ENCODE peak calls at places on chromosomes 4 and X, in six cellular contexts. J is IMR-90, C is aorta, X is pancreas, A is small intestine, F is GM23338. Y is an unnamed sample. For H3K27me3 and H3K4me1, the result is how much of the 10 kb centered on the place peaks cover.

GRCh38 chr4:140357868-140358267 is 15.6 kb upstream of the SCOC start:
- DNase-seq in J (no peak), C (no peak), X (no peak), A (peak), F (no peak), Y (no peak)

GRCh38 chrX:111728096-111728495 is 47.1 kb downstream of the ALG13 start:
- DNase-seq in J (peak), C (no peak), X (no peak), A (no peak), F (no peak), Y (no peak)

GRCh38 chrX:103211012-103211715 is 3.7 kb upstream of the BEX4 start:
- DNase-seq in J (peak), C (peak), X (peak), A (peak), F (peak), Y (peak)

GRCh38 chrX:15349046-15349445 is 13.7 kb upstream of the PIGA start:
- DNase-seq in J (peak), C (no peak), X (peak), A (peak), F (peak), Y (no peak)

GRCh38 chr4:83075696-83076095 is 38.8 kb downstream of the PLAC8 start:
- DNase-seq in J (peak), C (no peak), X (no peak), A (no peak), F (no peak), Y (no peak)

GRCh38 chrX:129478516-129478915 is 44.8 kb downstream of the SMARCA1 start:
- DNase-seq in J (peak), C (no peak), X (no peak), A (no peak), F (no peak), Y (no peak)

GRCh38 chrX:47458528-47458927 is 24.5 kb downstream of the ZNF41 start:
- DNase-seq in J (no peak), C (no peak), X (no peak), A (peak), F (no peak), Y (no peak)

GRCh38 chrX:95076449-95076848 is 1402.4 kb downstream of the FAM133A start:
- DNase-seq in J (peak), C (no peak), X (no peak), A (no peak), F (peak), Y (no peak)

GRCh38 chrX:129759576-129760061 is 20.1 kb upstream of the SASH3 start:
- DNase-seq in J (peak), C (peak), X (no peak), A (peak), F (peak), Y (peak)

GRCh38 chrX:107483976-107484726 is 34.7 kb downstream of the FRMPD3 start:
- DNase-seq in J (no peak), C (peak), X (no peak), A (no peak), F (peak), Y (peak)

GRCh38 chr4:4762909-4763814 is 96.3 kb upstream of the MSX1 start:
- DNase-seq in J (peak), C (no peak), X (no peak), A (no peak), F (peak), Y (no peak)

GRCh38 chrX:153966283-153966688 is 5.3 kb downstream of the HCFC1 start:
- DNase-seq in J (no peak), C (peak), X (peak), A (no peak), F (no peak), Y (no peak)

GRCh38 chr4:82555279-82555678 is 6.5 kb downstream of the TMEM150C start:
- DNase-seq in J (no peak), C (no peak), X (no peak), A (no peak), F (peak), Y (no peak)

GRCh38 chr4:40844261-40844660 is 94.5 kb downstream of the NSUN7 start:
- DNase-seq in J (no peak), C (no peak), X (no peak), A (no peak), F (no peak), Y (no peak)

GRCh38 chr4:42855779-42856178 is 36.7 kb upstream of the GRXCR1 start:
- DNase-seq in J (no peak), C (no peak), X (no peak), A (no peak), F (no peak), Y (no peak)

GRCh38 chrX:119145241-119145653 is 17.6 kb upstream of the KIAA1210 start:
- DNase-seq in J (no peak), C (no peak), X (no peak), A (peak), F (peak), Y (no peak)

GRCh38 chr4:116872308-116872707 is 213.1 kb downstream of the TRAM1L1 start:
- DNase-seq in J (no peak), C (no peak), X (no peak), A (no peak), F (no peak), Y (no peak)

GRCh38 chr4:161573836-161574235 is 590.0 kb downstream of the FSTL5 start:
- DNase-seq in J (no peak), C (no peak), X (no peak), A (no peak), F (no peak), Y (no peak)

GRCh38 chr4:102165584-102165983 is 179.7 kb downstream of the SLC39A8 start:
- DNase-seq in J (no peak), C (no peak), X (no peak), A (no peak), F (peak), Y (no peak)

GRCh38 chr4:77010841-77011354 is 61.3 kb downstream of the SEPTIN11 start:
- DNase-seq in J (peak), C (no peak), X (no peak), A (no peak), F (no peak), Y (no peak)

GRCh38 chrX:51148848-51149247 is 183.8 kb upstream of the NUDT10 start:
- DNase-seq in J (no peak), C (no peak), X (no peak), A (no peak), F (peak), Y (peak)

GRCh38 chrX:16579517-16579916 is 70.4 kb upstream of the S100G start:
- DNase-seq in J (no peak), C (no peak), X (no peak), A (peak), F (no peak), Y (no peak)

GRCh38 chrX:16573781-16574180 is 76.2 kb upstream of the S100G start:
- DNase-seq in J (peak), C (no peak), X (no peak), A (no peak), F (no peak), Y (no peak)

GRCh38 chrX:16578218-16578617 is 71.7 kb upstream of the S100G start:
- DNase-seq in J (peak), C (no peak), X (no peak), A (no peak), F (peak), Y (no peak)

GRCh38 chrX:16577483-16578029 is 72.4 kb upstream of the S100G start:
- DNase-seq in J (no peak), C (no peak), X (no peak), A (no peak), F (peak), Y (no peak)
- H3K27me3 ChIP-seq in J (under half), C (under half), X (under half), A (under half), F (under half), Y (under half)

GRCh38 chr4:48129307-48130014 is 4.6 kb downstream of the TXK start:
- DNase-seq in J (no peak), C (no peak), X (no peak), A (peak), F (peak), Y (peak)

GRCh38 chr4:48126621-48127020 is 7.4 kb downstream of the TXK start:
- DNase-seq in J (no peak), C (no peak), X (no peak), A (no peak), F (no peak), Y (no peak)

GRCh38 chr4:48127882-48128394 is 6.1 kb downstream of the TXK start:
- DNase-seq in J (peak), C (peak), X (peak), A (peak), F (peak), Y (peak)

GRCh38 chr4:48124870-48125269 is 9.2 kb downstream of the TXK start:
- DNase-seq in J (no peak), C (no peak), X (no peak), A (no peak), F (no peak), Y (no peak)

DNA sequence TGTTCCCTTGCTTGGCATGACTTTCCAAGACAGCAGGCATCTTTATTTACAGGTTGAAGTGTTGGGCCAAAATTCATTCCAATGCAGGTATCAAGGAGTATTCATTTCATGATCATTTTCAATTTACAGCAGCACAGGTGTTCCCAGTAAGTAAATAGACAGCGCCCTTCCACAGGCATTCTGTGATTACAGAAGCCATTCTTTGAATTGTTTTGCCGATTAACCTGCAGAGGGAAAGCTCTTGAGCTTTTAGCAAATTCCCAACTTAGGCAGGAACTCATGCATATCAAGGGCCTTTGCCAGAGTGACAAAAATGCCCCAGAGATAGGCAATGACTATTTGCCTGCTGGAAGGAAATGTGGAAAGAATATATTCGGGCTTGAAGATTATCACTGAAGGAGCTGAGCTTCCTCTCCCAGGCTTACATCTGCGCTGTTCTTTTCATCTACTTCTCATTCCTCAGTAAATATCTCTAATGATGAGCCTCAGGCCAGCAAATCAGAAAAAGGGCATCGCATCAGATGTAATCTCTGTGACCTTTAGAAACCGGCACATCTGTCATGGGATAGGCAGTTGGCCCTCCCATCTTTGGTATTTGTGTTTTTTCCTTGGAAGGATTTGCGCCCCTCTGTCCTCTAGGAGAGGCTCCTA is 6.7 kb downstream of the TXK start:
- DNase-seq in J (no peak), C (no peak), X (no peak), A (no peak), F (peak), Y (no peak)
- H3K4me1 ChIP-seq in J (under half), C (under half), X (under half), A (under half), F (under half), Y (under half)

DNA sequence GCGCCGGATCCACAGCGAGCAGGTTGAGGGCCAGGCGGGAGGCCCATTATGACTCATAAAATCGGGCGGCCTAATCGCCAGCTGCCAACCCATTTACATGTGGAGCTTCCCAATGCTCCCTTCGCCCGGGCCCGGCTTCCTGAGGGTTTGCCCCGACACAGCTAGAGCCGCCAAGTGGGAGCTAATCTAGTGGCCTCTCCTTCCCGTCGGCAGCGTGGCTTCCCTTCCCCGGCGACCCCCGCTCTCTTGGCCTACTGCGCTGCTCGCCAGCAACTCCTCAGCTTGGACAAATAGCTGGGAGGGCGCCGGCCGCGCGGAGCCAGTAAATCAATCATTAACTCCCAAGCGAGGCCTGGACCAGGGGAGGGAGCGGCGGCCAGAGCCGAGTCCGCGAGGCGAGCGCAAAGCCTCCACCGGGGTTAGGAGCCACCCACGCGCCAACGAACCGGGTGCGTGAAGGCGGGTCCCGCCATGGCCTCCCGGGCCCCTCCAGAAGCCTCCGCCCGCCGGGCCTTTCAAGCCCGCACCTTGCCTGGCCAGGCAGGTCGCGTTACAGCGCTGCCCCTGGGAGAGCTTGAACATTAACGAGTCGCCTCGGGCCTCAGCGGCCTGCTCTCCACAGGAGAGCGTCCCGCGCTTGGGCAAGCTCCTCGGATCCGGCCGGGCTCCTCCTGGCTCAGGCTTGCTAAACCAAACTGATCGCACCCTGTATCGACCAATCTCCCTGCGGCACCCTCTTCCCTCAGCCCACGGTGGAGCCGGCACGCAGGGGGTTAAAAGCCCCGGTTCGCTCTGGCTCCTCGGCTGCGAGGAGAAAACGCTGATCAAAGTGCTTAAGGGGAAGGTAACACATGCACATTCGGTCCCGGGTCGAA is 10.6 kb upstream of the BCOR start:
- DNase-seq in J (no peak), C (peak), X (peak), A (peak), F (peak), Y (peak)
- H3K4me3 ChIP-seq in J (peak), C (no peak), X (peak), A (peak), F (peak), Y (peak)

DNA sequence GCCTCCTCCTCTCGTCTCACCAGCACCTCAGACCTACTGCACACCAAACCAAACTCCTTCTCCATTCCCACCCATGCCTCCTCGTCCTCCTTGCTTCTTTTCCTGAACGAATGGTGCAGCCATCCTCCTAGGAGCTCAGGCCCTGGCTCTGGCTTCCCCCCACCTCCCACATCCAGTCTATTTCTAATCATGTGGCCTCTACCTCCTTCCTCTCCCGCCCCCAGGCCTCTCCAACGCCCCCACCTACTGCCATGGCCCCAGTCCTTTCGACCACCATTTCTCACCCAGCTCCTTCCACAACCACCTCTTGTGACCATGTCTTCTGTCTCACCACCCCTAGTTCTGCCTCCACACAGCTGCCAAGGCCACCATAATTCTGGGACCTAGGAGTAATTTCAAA is 127.1 kb downstream of the PJA1 start:
- DNase-seq in J (no peak), C (no peak), X (no peak), A (no peak), F (no peak), Y (no peak)
- H3K27me3 ChIP-seq in J (under half), C (under half), X (under half), A (under half), F (under half), Y (under half)

DNA sequence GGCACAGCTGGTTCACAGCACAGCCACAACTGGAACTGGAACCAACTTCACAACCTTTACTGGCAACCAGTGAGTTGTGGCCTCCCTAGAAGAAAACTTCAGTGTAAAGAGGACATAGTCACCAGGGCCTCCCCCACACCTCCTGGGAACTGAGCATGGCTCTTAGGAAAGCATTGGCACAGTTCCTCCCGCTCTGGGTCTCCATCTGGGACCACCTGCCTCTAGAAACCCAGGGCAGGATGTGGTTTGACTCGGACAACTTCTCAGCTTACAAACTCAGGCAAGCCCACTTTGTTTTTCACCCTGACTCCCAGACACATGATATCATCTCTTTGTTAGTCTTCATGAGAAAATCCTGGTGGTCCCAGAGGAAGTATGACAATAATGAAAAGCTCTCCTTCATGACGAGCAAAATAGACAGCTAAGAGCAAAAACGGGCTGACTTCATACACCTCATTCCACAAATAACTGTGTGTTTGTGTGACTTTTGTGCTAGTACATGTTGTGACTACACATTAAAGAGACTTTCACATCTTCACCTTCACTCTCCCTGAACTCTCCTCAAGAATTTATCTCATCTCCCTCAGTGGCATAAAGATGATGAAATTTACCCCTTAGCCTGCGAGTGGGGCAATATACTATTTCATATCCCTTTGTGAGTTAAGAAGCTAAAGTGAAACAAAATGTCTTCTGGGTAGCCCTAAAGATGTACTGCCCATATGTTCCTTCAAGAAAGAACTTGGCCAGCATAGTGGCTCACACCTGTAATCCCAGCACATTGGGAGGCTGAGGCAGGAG is 75.4 kb downstream of the SH3KBP1 start:
- DNase-seq in J (peak), C (no peak), X (no peak), A (no peak), F (no peak), Y (no peak)
- H3K4me1 ChIP-seq in J (under half), C (under half), X (under half), A (under half), F (under half), Y (under half)

DNA sequence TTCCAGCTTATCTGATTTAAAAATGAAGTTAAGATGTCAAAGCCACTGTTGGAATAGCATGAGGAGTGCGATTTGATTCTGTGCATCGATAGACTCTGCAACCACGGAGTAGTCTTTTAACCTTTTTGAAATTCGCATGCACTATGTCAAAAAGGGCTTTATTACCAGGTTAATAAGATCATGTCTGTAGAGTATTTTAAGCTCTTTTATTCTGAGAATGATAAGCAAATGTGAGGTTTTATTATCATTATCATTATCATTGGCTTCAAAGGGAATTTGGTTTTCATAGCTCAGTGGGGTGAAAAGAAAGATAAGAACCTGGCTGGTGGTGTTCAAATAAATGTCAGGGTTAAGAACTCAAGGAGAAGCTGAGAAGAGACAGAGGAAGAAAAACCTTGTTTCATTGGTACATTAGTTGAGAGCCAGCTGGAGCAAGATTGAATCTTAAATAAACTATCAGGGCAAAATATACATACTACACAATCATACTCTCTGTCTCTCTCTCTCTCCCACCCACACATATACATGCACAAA is 102.6 kb downstream of the MMRN1 start:
- DNase-seq in J (no peak), C (no peak), X (no peak), A (no peak), F (no peak), Y (no peak)
- H3K4me3 ChIP-seq in J (no peak), C (no peak), X (no peak), A (no peak), F (no peak), Y (no peak)

GRCh38 chr4:1318488-1319213 is 28.4 kb upstream of the UVSSA start:
- DNase-seq in J (no peak), C (no peak), X (no peak), A (no peak), F (peak), Y (no peak)
- H3K27me3 ChIP-seq in J (under half), C (under half), X (under half), A (under half), F (under half), Y (under half)

DNA sequence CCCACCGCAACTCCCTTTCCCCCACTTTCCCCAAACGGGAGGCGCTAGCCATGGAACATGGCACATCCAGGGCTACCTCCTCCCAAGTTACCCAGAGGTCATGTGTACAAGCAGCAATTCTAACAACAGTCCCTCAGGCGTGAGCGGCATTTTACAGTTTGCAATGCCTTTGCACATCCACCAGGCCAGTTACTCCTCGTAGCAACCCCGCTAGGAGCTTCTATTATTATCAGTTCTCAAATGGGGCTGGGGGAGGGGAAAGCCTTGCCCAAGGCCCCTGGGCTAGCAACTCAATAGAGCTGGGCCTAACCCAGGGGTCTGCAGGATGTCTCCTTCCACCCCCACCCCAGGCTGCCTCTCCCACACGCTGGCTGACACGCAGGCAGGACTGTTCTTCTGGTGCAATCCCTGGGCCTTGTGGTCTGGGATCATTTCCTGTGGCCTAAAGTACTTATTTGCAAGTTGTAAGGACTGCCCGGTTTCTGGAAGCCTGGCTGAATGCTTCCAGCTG is 27.8 kb downstream of the PJA1 start:
- DNase-seq in J (peak), C (no peak), X (no peak), A (no peak), F (peak), Y (no peak)
- H3K4me1 ChIP-seq in J (under half), C (under half), X (under half), A (under half), F (under half), Y (under half)